ENCODE peak calls at places on chromosomes 16 and 17, in nine cellular contexts. One of them, this sample, is unnamed.

GRCh38 chr17:81993726-81994592 is 16.5 kb downstream of the ASPSCR1 start:
- DNase-seq in natural killer cell: no peak
- DNase-seq in GM12865: no peak
- DNase-seq in iris pigment epithelial cell: no peak
- DNase-seq in RWPE1: no peak
- DNase-seq in Daoy: no peak
- DNase-seq in aorta: no peak
- DNase-seq in NB4: no peak
- DNase-seq in CD8-positive, alpha-beta memory T cell: no peak
- DNase-seq in this sample: no peak

GRCh38 chr16:66618588-66618987 is 14.1 kb downstream of the CMTM3 start:
- DNase-seq in aorta: peak
- DNase-seq in RWPE1: peak
- DNase-seq in Daoy: peak
- DNase-seq in CD8-positive, alpha-beta memory T cell: no peak
- DNase-seq in iris pigment epithelial cell: peak
- DNase-seq in NB4: no peak
- DNase-seq in natural killer cell: no peak
- DNase-seq in GM12865: no peak
- DNase-seq in this sample: peak

GRCh38 chr17:63939401-63939800 is 7.3 kb upstream of the CD79B start:
- DNase-seq in aorta: no peak
- DNase-seq in NB4: no peak
- DNase-seq in RWPE1: no peak
- DNase-seq in GM12865: no peak
- DNase-seq in CD8-positive, alpha-beta memory T cell: no peak
- DNase-seq in iris pigment epithelial cell: no peak
- DNase-seq in natural killer cell: no peak
- DNase-seq in Daoy: no peak
- DNase-seq in this sample: no peak

GRCh38 chr17:79683365-79683764 is 47.4 kb upstream of the ENPP7 start:
- DNase-seq in RWPE1: no peak
- DNase-seq in Daoy: no peak
- DNase-seq in iris pigment epithelial cell: no peak
- DNase-seq in GM12865: no peak
- DNase-seq in aorta: no peak
- DNase-seq in natural killer cell: no peak
- DNase-seq in CD8-positive, alpha-beta memory T cell: no peak
- DNase-seq in NB4: no peak
- DNase-seq in this sample: no peak

GRCh38 chr17:62566996-62567578 is 60.4 kb upstream of the MRC2 start:
- DNase-seq in RWPE1: no peak
- DNase-seq in GM12865: no peak
- DNase-seq in natural killer cell: no peak
- DNase-seq in aorta: no peak
- DNase-seq in iris pigment epithelial cell: no peak
- DNase-seq in NB4: no peak
- DNase-seq in CD8-positive, alpha-beta memory T cell: no peak
- DNase-seq in Daoy: no peak
- DNase-seq in this sample: no peak

GRCh38 chr16:1188781-1189189 is 35.9 kb downstream of the CACNA1H start:
- DNase-seq in RWPE1: peak
- DNase-seq in GM12865: peak
- DNase-seq in aorta: peak
- DNase-seq in Daoy: peak
- DNase-seq in natural killer cell: peak
- DNase-seq in NB4: peak
- DNase-seq in iris pigment epithelial cell: peak
- DNase-seq in CD8-positive, alpha-beta memory T cell: peak
- DNase-seq in this sample: no peak

GRCh38 chr16:84985079-84986065 is 26.0 kb downstream of the ZDHHC7 start:
- DNase-seq in iris pigment epithelial cell: peak
- DNase-seq in RWPE1: peak
- DNase-seq in aorta: no peak
- DNase-seq in NB4: no peak
- DNase-seq in CD8-positive, alpha-beta memory T cell: no peak
- DNase-seq in natural killer cell: no peak
- DNase-seq in GM12865: no peak
- DNase-seq in Daoy: peak
- DNase-seq in this sample: peak

GRCh38 chr16:87806608-87807546 is 41.1 kb upstream of the KLHDC4 start:
- DNase-seq in iris pigment epithelial cell: peak
- DNase-seq in NB4: peak
- DNase-seq in aorta: peak
- DNase-seq in Daoy: peak
- DNase-seq in RWPE1: peak
- DNase-seq in natural killer cell: no peak
- DNase-seq in GM12865: peak
- DNase-seq in CD8-positive, alpha-beta memory T cell: no peak
- DNase-seq in this sample: peak

GRCh38 chr17:7307686-7308624 is 527 bp downstream of the EIF5A start:
- DNase-seq in CD8-positive, alpha-beta memory T cell: no peak
- DNase-seq in GM12865: peak
- DNase-seq in Daoy: peak
- DNase-seq in NB4: peak
- DNase-seq in RWPE1: peak
- DNase-seq in aorta: no peak
- DNase-seq in natural killer cell: peak
- DNase-seq in iris pigment epithelial cell: peak
- DNase-seq in this sample: peak

GRCh38 chr16:4511441-4512082 is 27.0 kb downstream of the CDIP1 start:
- DNase-seq in GM12865: peak
- DNase-seq in RWPE1: peak
- DNase-seq in iris pigment epithelial cell: peak
- DNase-seq in aorta: peak
- DNase-seq in NB4: peak
- DNase-seq in Daoy: no peak
- DNase-seq in CD8-positive, alpha-beta memory T cell: no peak
- DNase-seq in natural killer cell: no peak
- DNase-seq in this sample: peak

GRCh38 chr17:82240506-82241182 is 11.8 kb downstream of the SLC16A3 start:
- DNase-seq in natural killer cell: no peak
- DNase-seq in aorta: no peak
- DNase-seq in iris pigment epithelial cell: no peak
- DNase-seq in CD8-positive, alpha-beta memory T cell: no peak
- DNase-seq in GM12865: no peak
- DNase-seq in NB4: no peak
- DNase-seq in Daoy: no peak
- DNase-seq in RWPE1: no peak
- DNase-seq in this sample: no peak

GRCh38 chr16:27579086-27579980 is 29.4 kb downstream of the KATNIP start:
- DNase-seq in CD8-positive, alpha-beta memory T cell: no peak
- DNase-seq in aorta: no peak
- DNase-seq in NB4: no peak
- DNase-seq in Daoy: no peak
- DNase-seq in natural killer cell: no peak
- DNase-seq in GM12865: no peak
- DNase-seq in iris pigment epithelial cell: peak
- DNase-seq in RWPE1: peak
- DNase-seq in this sample: no peak

GRCh38 chr17:1920948-1921351 is 91.1 kb downstream of the RPA1 start:
- DNase-seq in natural killer cell: no peak
- DNase-seq in RWPE1: no peak
- DNase-seq in Daoy: no peak
- DNase-seq in iris pigment epithelial cell: no peak
- DNase-seq in CD8-positive, alpha-beta memory T cell: no peak
- DNase-seq in NB4: no peak
- DNase-seq in GM12865: no peak
- DNase-seq in aorta: no peak
- DNase-seq in this sample: no peak

GRCh38 chr17:41773190-41773588 is 13.3 kb downstream of the JUP start:
- DNase-seq in iris pigment epithelial cell: peak
- DNase-seq in aorta: peak
- DNase-seq in RWPE1: peak
- DNase-seq in NB4: no peak
- DNase-seq in Daoy: peak
- DNase-seq in natural killer cell: no peak
- DNase-seq in CD8-positive, alpha-beta memory T cell: no peak
- DNase-seq in GM12865: peak
- DNase-seq in this sample: peak

GRCh38 chr17:39650121-39650579 is 13.2 kb downstream of the STARD3 start:
- DNase-seq in CD8-positive, alpha-beta memory T cell: no peak
- DNase-seq in natural killer cell: no peak
- DNase-seq in RWPE1: no peak
- DNase-seq in iris pigment epithelial cell: no peak
- DNase-seq in Daoy: peak
- DNase-seq in aorta: no peak
- DNase-seq in GM12865: no peak
- DNase-seq in NB4: no peak
- DNase-seq in this sample: no peak

GRCh38 chr17:77543779-77544178 is 403.0 kb downstream of the SEC14L1 start:
- DNase-seq in GM12865: no peak
- DNase-seq in CD8-positive, alpha-beta memory T cell: no peak
- DNase-seq in NB4: no peak
- DNase-seq in iris pigment epithelial cell: no peak
- DNase-seq in aorta: no peak
- DNase-seq in RWPE1: no peak
- DNase-seq in natural killer cell: no peak
- DNase-seq in Daoy: no peak
- DNase-seq in this sample: no peak

GRCh38 chr16:24681793-24682192 is 47.7 kb upstream of the TNRC6A start:
- DNase-seq in iris pigment epithelial cell: peak
- DNase-seq in NB4: no peak
- DNase-seq in Daoy: no peak
- DNase-seq in aorta: no peak
- DNase-seq in GM12865: no peak
- DNase-seq in natural killer cell: no peak
- DNase-seq in RWPE1: peak
- DNase-seq in CD8-positive, alpha-beta memory T cell: no peak
- DNase-seq in this sample: no peak

GRCh38 chr17:64736804-64737492 is 74.8 kb upstream of the SMURF2 start:
- DNase-seq in RWPE1: no peak
- DNase-seq in natural killer cell: peak
- DNase-seq in Daoy: peak
- DNase-seq in CD8-positive, alpha-beta memory T cell: peak
- DNase-seq in GM12865: peak
- DNase-seq in NB4: peak
- DNase-seq in iris pigment epithelial cell: peak
- DNase-seq in aorta: no peak
- DNase-seq in this sample: peak

GRCh38 chr16:79509221-79509631 is 91.3 kb downstream of the MAF start:
- DNase-seq in aorta: peak
- DNase-seq in GM12865: no peak
- DNase-seq in iris pigment epithelial cell: no peak
- DNase-seq in natural killer cell: no peak
- DNase-seq in Daoy: peak
- DNase-seq in CD8-positive, alpha-beta memory T cell: no peak
- DNase-seq in RWPE1: no peak
- DNase-seq in NB4: no peak
- DNase-seq in this sample: no peak

GRCh38 chr16:66895697-66895995 is 15.3 kb downstream of the PDP2 start:
- DNase-seq in Daoy: no peak
- DNase-seq in NB4: no peak
- DNase-seq in iris pigment epithelial cell: no peak
- DNase-seq in RWPE1: no peak
- DNase-seq in CD8-positive, alpha-beta memory T cell: no peak
- DNase-seq in natural killer cell: no peak
- DNase-seq in GM12865: no peak
- DNase-seq in aorta: no peak
- DNase-seq in this sample: no peak

GRCh38 chr17:1110844-1111598 is 68.8 kb downstream of the ABR start:
- DNase-seq in iris pigment epithelial cell: peak
- DNase-seq in CD8-positive, alpha-beta memory T cell: no peak
- DNase-seq in RWPE1: peak
- DNase-seq in GM12865: no peak
- DNase-seq in NB4: peak
- DNase-seq in Daoy: peak
- DNase-seq in aorta: peak
- DNase-seq in natural killer cell: no peak
- DNase-seq in this sample: peak

GRCh38 chr17:43367588-43368242 is 31.1 kb upstream of the ARL4D start:
- DNase-seq in NB4: peak
- DNase-seq in natural killer cell: no peak
- DNase-seq in GM12865: peak
- DNase-seq in Daoy: peak
- DNase-seq in aorta: no peak
- DNase-seq in RWPE1: peak
- DNase-seq in iris pigment epithelial cell: peak
- DNase-seq in CD8-positive, alpha-beta memory T cell: no peak
- DNase-seq in this sample: peak

GRCh38 chr16:77238593-77238992 is 39.4 kb downstream of the SYCE1L start:
- DNase-seq in natural killer cell: no peak
- DNase-seq in CD8-positive, alpha-beta memory T cell: no peak
- DNase-seq in iris pigment epithelial cell: no peak
- DNase-seq in Daoy: no peak
- DNase-seq in NB4: no peak
- DNase-seq in aorta: no peak
- DNase-seq in RWPE1: no peak
- DNase-seq in GM12865: no peak
- DNase-seq in this sample: no peak

GRCh38 chr17:56594528-56595418 is 1.3 kb downstream of the NOG start:
- DNase-seq in aorta: peak
- DNase-seq in GM12865: no peak
- DNase-seq in Daoy: peak
- DNase-seq in natural killer cell: no peak
- DNase-seq in RWPE1: no peak
- DNase-seq in CD8-positive, alpha-beta memory T cell: peak
- DNase-seq in iris pigment epithelial cell: peak
- DNase-seq in NB4: peak
- DNase-seq in this sample: no peak

GRCh38 chr17:69300222-69300621 is 26.7 kb downstream of the ABCA5 start:
- DNase-seq in aorta: no peak
- DNase-seq in natural killer cell: no peak
- DNase-seq in NB4: peak
- DNase-seq in iris pigment epithelial cell: peak
- DNase-seq in CD8-positive, alpha-beta memory T cell: no peak
- DNase-seq in RWPE1: no peak
- DNase-seq in Daoy: no peak
- DNase-seq in GM12865: no peak
- DNase-seq in this sample: no peak

GRCh38 chr17:4728124-4728523 is 3.1 kb upstream of the MED11 start:
- DNase-seq in CD8-positive, alpha-beta memory T cell: no peak
- DNase-seq in RWPE1: no peak
- DNase-seq in GM12865: peak
- DNase-seq in natural killer cell: no peak
- DNase-seq in Daoy: no peak
- DNase-seq in NB4: peak
- DNase-seq in aorta: no peak
- DNase-seq in iris pigment epithelial cell: no peak
- DNase-seq in this sample: no peak

GRCh38 chr16:79272141-79272577 is 328.4 kb downstream of the MAF start:
- DNase-seq in NB4: no peak
- DNase-seq in CD8-positive, alpha-beta memory T cell: peak
- DNase-seq in RWPE1: no peak
- DNase-seq in Daoy: no peak
- DNase-seq in GM12865: peak
- DNase-seq in iris pigment epithelial cell: no peak
- DNase-seq in aorta: no peak
- DNase-seq in natural killer cell: peak
- DNase-seq in this sample: no peak

GRCh38 chr16:14020141-14020540 is 51.0 kb upstream of the MRTFB start:
- DNase-seq in iris pigment epithelial cell: no peak
- DNase-seq in RWPE1: no peak
- DNase-seq in CD8-positive, alpha-beta memory T cell: no peak
- DNase-seq in aorta: no peak
- DNase-seq in GM12865: no peak
- DNase-seq in NB4: no peak
- DNase-seq in Daoy: no peak
- DNase-seq in natural killer cell: no peak
- DNase-seq in this sample: no peak

GRCh38 chr16:85202631-85203461 is 90.6 kb upstream of the CIBAR2 start:
- DNase-seq in natural killer cell: no peak
- DNase-seq in Daoy: no peak
- DNase-seq in CD8-positive, alpha-beta memory T cell: no peak
- DNase-seq in aorta: peak
- DNase-seq in GM12865: no peak
- DNase-seq in RWPE1: no peak
- DNase-seq in iris pigment epithelial cell: peak
- DNase-seq in NB4: no peak
- DNase-seq in this sample: no peak

GRCh38 chr17:39735882-39736281 is 1.9 kb upstream of the GRB7 start:
- DNase-seq in RWPE1: no peak
- DNase-seq in iris pigment epithelial cell: no peak
- DNase-seq in CD8-positive, alpha-beta memory T cell: no peak
- DNase-seq in Daoy: no peak
- DNase-seq in aorta: no peak
- DNase-seq in GM12865: no peak
- DNase-seq in NB4: no peak
- DNase-seq in natural killer cell: no peak
- DNase-seq in this sample: no peak